ENCODE peak calls at places on chromosomes 5 and 9, in ten cellular contexts. One of them, this sample, is unnamed.

GRCh38 chr5:166111021-166111420 is 2180.4 kb upstream of the WWC1 start:
- DNase-seq in activated CD4-positive, alpha-beta T cell treated with anti-CD3 and anti-CD28 coated beads, Interleukin-2, amount 50 U/mL, for 48 hours: no peak
- DNase-seq in fibroblast of mammary gland: no peak
- DNase-seq in brain pericyte: no peak
- DNase-seq in HEK293T: no peak
- DNase-seq in NCI-H1105 treated with DMSO at 0.1 percent for 48 hours: no peak
- DNase-seq in NCI-H446: no peak
- DNase-seq in stimulated activated CD4-positive, alpha-beta T cell treated with anti-CD3 and anti-CD28 coated beads, Interleukin-2, amount 100 ng/mL, for 48 hours: no peak
- DNase-seq in CD4-positive, CD25-positive, alpha-beta regulatory T cell: no peak
- DNase-seq in KBM-7: no peak
- DNase-seq in this sample: no peak

GRCh38 chr9:137602661-137603060 is 2.8 kb upstream of the ARRDC1 start:
- DNase-seq in KBM-7: peak
- DNase-seq in NCI-H446: no peak
- DNase-seq in fibroblast of mammary gland: no peak
- DNase-seq in HEK293T: no peak
- DNase-seq in brain pericyte: no peak
- DNase-seq in CD4-positive, CD25-positive, alpha-beta regulatory T cell: no peak
- DNase-seq in NCI-H1105 treated with DMSO at 0.1 percent for 48 hours: no peak
- DNase-seq in stimulated activated CD4-positive, alpha-beta T cell treated with anti-CD3 and anti-CD28 coated beads, Interleukin-2, amount 100 ng/mL, for 48 hours: no peak
- DNase-seq in activated CD4-positive, alpha-beta T cell treated with anti-CD3 and anti-CD28 coated beads, Interleukin-2, amount 50 U/mL, for 48 hours: no peak
- DNase-seq in this sample: no peak

GRCh38 chr9:92206490-92206889 is 87.0 kb downstream of the IARS1 start:
- DNase-seq in stimulated activated CD4-positive, alpha-beta T cell treated with anti-CD3 and anti-CD28 coated beads, Interleukin-2, amount 100 ng/mL, for 48 hours: no peak
- DNase-seq in KBM-7: peak
- DNase-seq in HEK293T: no peak
- DNase-seq in NCI-H446: no peak
- DNase-seq in CD4-positive, CD25-positive, alpha-beta regulatory T cell: no peak
- DNase-seq in activated CD4-positive, alpha-beta T cell treated with anti-CD3 and anti-CD28 coated beads, Interleukin-2, amount 50 U/mL, for 48 hours: no peak
- DNase-seq in brain pericyte: no peak
- DNase-seq in fibroblast of mammary gland: peak
- DNase-seq in NCI-H1105 treated with DMSO at 0.1 percent for 48 hours: no peak
- DNase-seq in this sample: no peak

GRCh38 chr9:129072171-129072570 is 8.7 kb upstream of the DOLPP1 start:
- DNase-seq in fibroblast of mammary gland: no peak
- DNase-seq in CD4-positive, CD25-positive, alpha-beta regulatory T cell: no peak
- DNase-seq in HEK293T: no peak
- DNase-seq in KBM-7: no peak
- DNase-seq in stimulated activated CD4-positive, alpha-beta T cell treated with anti-CD3 and anti-CD28 coated beads, Interleukin-2, amount 100 ng/mL, for 48 hours: no peak
- DNase-seq in NCI-H1105 treated with DMSO at 0.1 percent for 48 hours: no peak
- DNase-seq in brain pericyte: no peak
- DNase-seq in NCI-H446: no peak
- DNase-seq in activated CD4-positive, alpha-beta T cell treated with anti-CD3 and anti-CD28 coated beads, Interleukin-2, amount 50 U/mL, for 48 hours: no peak
- DNase-seq in this sample: no peak

GRCh38 chr9:80622508-80622907 is 1050.7 kb downstream of the TLE4 start:
- DNase-seq in fibroblast of mammary gland: no peak
- DNase-seq in HEK293T: no peak
- DNase-seq in activated CD4-positive, alpha-beta T cell treated with anti-CD3 and anti-CD28 coated beads, Interleukin-2, amount 50 U/mL, for 48 hours: no peak
- DNase-seq in NCI-H446: no peak
- DNase-seq in KBM-7: no peak
- DNase-seq in brain pericyte: no peak
- DNase-seq in CD4-positive, CD25-positive, alpha-beta regulatory T cell: no peak
- DNase-seq in NCI-H1105 treated with DMSO at 0.1 percent for 48 hours: no peak
- DNase-seq in stimulated activated CD4-positive, alpha-beta T cell treated with anti-CD3 and anti-CD28 coated beads, Interleukin-2, amount 100 ng/mL, for 48 hours: no peak
- DNase-seq in this sample: no peak

GRCh38 chr9:89410709-89411111 is 87.2 kb downstream of the SEMA4D start:
- DNase-seq in CD4-positive, CD25-positive, alpha-beta regulatory T cell: no peak
- DNase-seq in brain pericyte: no peak
- DNase-seq in fibroblast of mammary gland: peak
- DNase-seq in KBM-7: peak
- DNase-seq in NCI-H1105 treated with DMSO at 0.1 percent for 48 hours: no peak
- DNase-seq in activated CD4-positive, alpha-beta T cell treated with anti-CD3 and anti-CD28 coated beads, Interleukin-2, amount 50 U/mL, for 48 hours: peak
- DNase-seq in stimulated activated CD4-positive, alpha-beta T cell treated with anti-CD3 and anti-CD28 coated beads, Interleukin-2, amount 100 ng/mL, for 48 hours: peak
- DNase-seq in HEK293T: no peak
- DNase-seq in NCI-H446: no peak
- DNase-seq in this sample: no peak

GRCh38 chr9:129318121-129319075 is 140.3 kb upstream of the IER5L start:
- DNase-seq in brain pericyte: no peak
- DNase-seq in stimulated activated CD4-positive, alpha-beta T cell treated with anti-CD3 and anti-CD28 coated beads, Interleukin-2, amount 100 ng/mL, for 48 hours: no peak
- DNase-seq in NCI-H446: no peak
- DNase-seq in CD4-positive, CD25-positive, alpha-beta regulatory T cell: no peak
- DNase-seq in activated CD4-positive, alpha-beta T cell treated with anti-CD3 and anti-CD28 coated beads, Interleukin-2, amount 50 U/mL, for 48 hours: no peak
- DNase-seq in KBM-7: no peak
- DNase-seq in fibroblast of mammary gland: no peak
- DNase-seq in HEK293T: no peak
- DNase-seq in NCI-H1105 treated with DMSO at 0.1 percent for 48 hours: no peak
- DNase-seq in this sample: peak

GRCh38 chr9:129822825-129823162 is 1.1 kb downstream of the TOR1A start:
- DNase-seq in activated CD4-positive, alpha-beta T cell treated with anti-CD3 and anti-CD28 coated beads, Interleukin-2, amount 50 U/mL, for 48 hours: no peak
- DNase-seq in brain pericyte: no peak
- DNase-seq in CD4-positive, CD25-positive, alpha-beta regulatory T cell: no peak
- DNase-seq in HEK293T: no peak
- DNase-seq in KBM-7: no peak
- DNase-seq in NCI-H446: no peak
- DNase-seq in fibroblast of mammary gland: peak
- DNase-seq in stimulated activated CD4-positive, alpha-beta T cell treated with anti-CD3 and anti-CD28 coated beads, Interleukin-2, amount 100 ng/mL, for 48 hours: no peak
- DNase-seq in NCI-H1105 treated with DMSO at 0.1 percent for 48 hours: no peak
- DNase-seq in this sample: no peak

GRCh38 chr9:38066907-38067610 is 2.0 kb downstream of the SHB start:
- DNase-seq in brain pericyte: no peak
- DNase-seq in NCI-H446: no peak
- DNase-seq in HEK293T: no peak
- DNase-seq in NCI-H1105 treated with DMSO at 0.1 percent for 48 hours: peak
- DNase-seq in CD4-positive, CD25-positive, alpha-beta regulatory T cell: peak
- DNase-seq in activated CD4-positive, alpha-beta T cell treated with anti-CD3 and anti-CD28 coated beads, Interleukin-2, amount 50 U/mL, for 48 hours: peak
- DNase-seq in stimulated activated CD4-positive, alpha-beta T cell treated with anti-CD3 and anti-CD28 coated beads, Interleukin-2, amount 100 ng/mL, for 48 hours: no peak
- DNase-seq in fibroblast of mammary gland: no peak
- DNase-seq in KBM-7: peak
- DNase-seq in this sample: peak

GRCh38 chr9:116027951-116028350 is 125.6 kb upstream of the PAPPA start:
- DNase-seq in stimulated activated CD4-positive, alpha-beta T cell treated with anti-CD3 and anti-CD28 coated beads, Interleukin-2, amount 100 ng/mL, for 48 hours: no peak
- DNase-seq in NCI-H1105 treated with DMSO at 0.1 percent for 48 hours: no peak
- DNase-seq in brain pericyte: no peak
- DNase-seq in HEK293T: no peak
- DNase-seq in activated CD4-positive, alpha-beta T cell treated with anti-CD3 and anti-CD28 coated beads, Interleukin-2, amount 50 U/mL, for 48 hours: no peak
- DNase-seq in fibroblast of mammary gland: peak
- DNase-seq in KBM-7: no peak
- DNase-seq in CD4-positive, CD25-positive, alpha-beta regulatory T cell: no peak
- DNase-seq in NCI-H446: no peak
- DNase-seq in this sample: no peak

GRCh38 chr5:132501961-132502931 is 11.7 kb upstream of the IRF1 start:
- DNase-seq in HEK293T: no peak
- DNase-seq in KBM-7: no peak
- DNase-seq in stimulated activated CD4-positive, alpha-beta T cell treated with anti-CD3 and anti-CD28 coated beads, Interleukin-2, amount 100 ng/mL, for 48 hours: no peak
- DNase-seq in brain pericyte: no peak
- DNase-seq in fibroblast of mammary gland: peak
- DNase-seq in CD4-positive, CD25-positive, alpha-beta regulatory T cell: no peak
- DNase-seq in NCI-H1105 treated with DMSO at 0.1 percent for 48 hours: no peak
- DNase-seq in NCI-H446: no peak
- DNase-seq in activated CD4-positive, alpha-beta T cell treated with anti-CD3 and anti-CD28 coated beads, Interleukin-2, amount 50 U/mL, for 48 hours: no peak
- DNase-seq in this sample: no peak

GRCh38 chr9:135105938-135106491 is 18.5 kb downstream of the OLFM1 start:
- DNase-seq in brain pericyte: no peak
- DNase-seq in activated CD4-positive, alpha-beta T cell treated with anti-CD3 and anti-CD28 coated beads, Interleukin-2, amount 50 U/mL, for 48 hours: no peak
- DNase-seq in NCI-H1105 treated with DMSO at 0.1 percent for 48 hours: no peak
- DNase-seq in CD4-positive, CD25-positive, alpha-beta regulatory T cell: no peak
- DNase-seq in KBM-7: no peak
- DNase-seq in stimulated activated CD4-positive, alpha-beta T cell treated with anti-CD3 and anti-CD28 coated beads, Interleukin-2, amount 100 ng/mL, for 48 hours: no peak
- DNase-seq in HEK293T: no peak
- DNase-seq in NCI-H446: no peak
- DNase-seq in fibroblast of mammary gland: no peak
- DNase-seq in this sample: no peak

GRCh38 chr5:52987711-52988329 is 1.3 kb upstream of the ITGA2 start:
- DNase-seq in NCI-H446: no peak
- DNase-seq in stimulated activated CD4-positive, alpha-beta T cell treated with anti-CD3 and anti-CD28 coated beads, Interleukin-2, amount 100 ng/mL, for 48 hours: no peak
- DNase-seq in KBM-7: no peak
- DNase-seq in fibroblast of mammary gland: peak
- DNase-seq in activated CD4-positive, alpha-beta T cell treated with anti-CD3 and anti-CD28 coated beads, Interleukin-2, amount 50 U/mL, for 48 hours: no peak
- DNase-seq in HEK293T: no peak
- DNase-seq in brain pericyte: no peak
- DNase-seq in CD4-positive, CD25-positive, alpha-beta regulatory T cell: no peak
- DNase-seq in NCI-H1105 treated with DMSO at 0.1 percent for 48 hours: no peak
- DNase-seq in this sample: no peak

GRCh38 chr9:14547245-14548060 is 145.8 kb downstream of the ZDHHC21 start:
- DNase-seq in NCI-H1105 treated with DMSO at 0.1 percent for 48 hours: no peak
- DNase-seq in fibroblast of mammary gland: no peak
- DNase-seq in activated CD4-positive, alpha-beta T cell treated with anti-CD3 and anti-CD28 coated beads, Interleukin-2, amount 50 U/mL, for 48 hours: no peak
- DNase-seq in brain pericyte: no peak
- DNase-seq in CD4-positive, CD25-positive, alpha-beta regulatory T cell: no peak
- DNase-seq in NCI-H446: peak
- DNase-seq in stimulated activated CD4-positive, alpha-beta T cell treated with anti-CD3 and anti-CD28 coated beads, Interleukin-2, amount 100 ng/mL, for 48 hours: no peak
- DNase-seq in HEK293T: no peak
- DNase-seq in KBM-7: no peak
- DNase-seq in this sample: no peak

GRCh38 chr5:172175263-172175719 is 12.7 kb downstream of the STK10 start:
- DNase-seq in HEK293T: no peak
- DNase-seq in activated CD4-positive, alpha-beta T cell treated with anti-CD3 and anti-CD28 coated beads, Interleukin-2, amount 50 U/mL, for 48 hours: peak
- DNase-seq in NCI-H1105 treated with DMSO at 0.1 percent for 48 hours: no peak
- DNase-seq in NCI-H446: no peak
- DNase-seq in brain pericyte: no peak
- DNase-seq in KBM-7: peak
- DNase-seq in fibroblast of mammary gland: no peak
- DNase-seq in stimulated activated CD4-positive, alpha-beta T cell treated with anti-CD3 and anti-CD28 coated beads, Interleukin-2, amount 100 ng/mL, for 48 hours: peak
- DNase-seq in CD4-positive, CD25-positive, alpha-beta regulatory T cell: peak
- DNase-seq in this sample: no peak

GRCh38 chr5:31678180-31678579 is 39.2 kb downstream of the PDZD2 start:
- DNase-seq in KBM-7: no peak
- DNase-seq in NCI-H446: no peak
- DNase-seq in fibroblast of mammary gland: no peak
- DNase-seq in CD4-positive, CD25-positive, alpha-beta regulatory T cell: no peak
- DNase-seq in activated CD4-positive, alpha-beta T cell treated with anti-CD3 and anti-CD28 coated beads, Interleukin-2, amount 50 U/mL, for 48 hours: no peak
- DNase-seq in NCI-H1105 treated with DMSO at 0.1 percent for 48 hours: no peak
- DNase-seq in brain pericyte: no peak
- DNase-seq in stimulated activated CD4-positive, alpha-beta T cell treated with anti-CD3 and anti-CD28 coated beads, Interleukin-2, amount 100 ng/mL, for 48 hours: no peak
- DNase-seq in HEK293T: no peak
- DNase-seq in this sample: no peak

GRCh38 chr5:109516385-109516784 is 106.6 kb upstream of the PJA2 start:
- DNase-seq in stimulated activated CD4-positive, alpha-beta T cell treated with anti-CD3 and anti-CD28 coated beads, Interleukin-2, amount 100 ng/mL, for 48 hours: no peak
- DNase-seq in activated CD4-positive, alpha-beta T cell treated with anti-CD3 and anti-CD28 coated beads, Interleukin-2, amount 50 U/mL, for 48 hours: no peak
- DNase-seq in NCI-H1105 treated with DMSO at 0.1 percent for 48 hours: no peak
- DNase-seq in KBM-7: no peak
- DNase-seq in CD4-positive, CD25-positive, alpha-beta regulatory T cell: no peak
- DNase-seq in HEK293T: no peak
- DNase-seq in brain pericyte: no peak
- DNase-seq in fibroblast of mammary gland: peak
- DNase-seq in NCI-H446: no peak
- DNase-seq in this sample: no peak

GRCh38 chr9:69035438-69036316 is at the start of gene FXN:
- DNase-seq in activated CD4-positive, alpha-beta T cell treated with anti-CD3 and anti-CD28 coated beads, Interleukin-2, amount 50 U/mL, for 48 hours: peak
- DNase-seq in NCI-H446: peak
- DNase-seq in NCI-H1105 treated with DMSO at 0.1 percent for 48 hours: peak
- DNase-seq in CD4-positive, CD25-positive, alpha-beta regulatory T cell: peak
- DNase-seq in KBM-7: peak
- DNase-seq in brain pericyte: peak
- DNase-seq in stimulated activated CD4-positive, alpha-beta T cell treated with anti-CD3 and anti-CD28 coated beads, Interleukin-2, amount 100 ng/mL, for 48 hours: peak
- DNase-seq in fibroblast of mammary gland: peak
- DNase-seq in HEK293T: peak
- DNase-seq in this sample: peak